ENCODE peak calls at places on chromosomes 12 and 14, in seven cellular contexts. One of them, this sample, is unnamed. For H3K4me1, the result is how much of the 10 kb centered on the place peaks cover.

GRCh38 chr12:52645982-52646381 is 6.0 kb downstream of the KRT2 start:
- DNase-seq in CD4-positive, CD25-positive, alpha-beta regulatory T cell: no peak
- DNase-seq in astrocyte: no peak
- DNase-seq in gastrocnemius medialis: no peak
- DNase-seq in K562: no peak
- DNase-seq in neural progenitor cell: no peak
- DNase-seq in HCT116: no peak
- DNase-seq in this sample: no peak

GRCh38 chr12:127240249-127240929 is 1026.6 kb upstream of the TMEM132C start:
- DNase-seq in CD4-positive, CD25-positive, alpha-beta regulatory T cell: no peak
- DNase-seq in HCT116: no peak
- DNase-seq in neural progenitor cell: no peak
- DNase-seq in K562: no peak
- DNase-seq in astrocyte: no peak
- DNase-seq in gastrocnemius medialis: no peak
- DNase-seq in this sample: no peak

GRCh38 chr12:23757541-23757962 is 191.9 kb downstream of the SOX5 start:
- DNase-seq in CD4-positive, CD25-positive, alpha-beta regulatory T cell: no peak
- DNase-seq in astrocyte: peak
- DNase-seq in K562: no peak
- DNase-seq in HCT116: no peak
- DNase-seq in gastrocnemius medialis: no peak
- DNase-seq in neural progenitor cell: peak
- DNase-seq in this sample: no peak

GRCh38 chr12:102736328-102736727 is 180.7 kb downstream of the PAH start:
- DNase-seq in neural progenitor cell: no peak
- DNase-seq in gastrocnemius medialis: no peak
- DNase-seq in K562: no peak
- DNase-seq in HCT116: no peak
- DNase-seq in astrocyte: no peak
- DNase-seq in CD4-positive, CD25-positive, alpha-beta regulatory T cell: no peak
- DNase-seq in this sample: no peak

GRCh38 chr12:23560611-23561010 is 388.9 kb downstream of the SOX5 start:
- DNase-seq in CD4-positive, CD25-positive, alpha-beta regulatory T cell: peak
- DNase-seq in K562: no peak
- DNase-seq in gastrocnemius medialis: no peak
- DNase-seq in astrocyte: no peak
- DNase-seq in HCT116: no peak
- DNase-seq in neural progenitor cell: no peak
- DNase-seq in this sample: no peak

GRCh38 chr14:101601603-101602465 is 40.5 kb downstream of the DIO3 start:
- DNase-seq in astrocyte: no peak
- DNase-seq in gastrocnemius medialis: no peak
- DNase-seq in HCT116: no peak
- DNase-seq in neural progenitor cell: no peak
- DNase-seq in K562: no peak
- DNase-seq in CD4-positive, CD25-positive, alpha-beta regulatory T cell: no peak
- DNase-seq in this sample: no peak

GRCh38 chr14:32657081-32657480 is 281.6 kb upstream of the NPAS3 start:
- DNase-seq in K562: no peak
- DNase-seq in gastrocnemius medialis: peak
- DNase-seq in astrocyte: peak
- DNase-seq in neural progenitor cell: no peak
- DNase-seq in CD4-positive, CD25-positive, alpha-beta regulatory T cell: peak
- DNase-seq in HCT116: no peak
- DNase-seq in this sample: peak

GRCh38 chr14:100237735-100238418 is 1.1 kb upstream of the YY1 start:
- DNase-seq in neural progenitor cell: peak
- DNase-seq in HCT116: no peak
- DNase-seq in CD4-positive, CD25-positive, alpha-beta regulatory T cell: peak
- DNase-seq in gastrocnemius medialis: peak
- DNase-seq in K562: no peak
- DNase-seq in astrocyte: no peak
- DNase-seq in this sample: peak

DNA sequence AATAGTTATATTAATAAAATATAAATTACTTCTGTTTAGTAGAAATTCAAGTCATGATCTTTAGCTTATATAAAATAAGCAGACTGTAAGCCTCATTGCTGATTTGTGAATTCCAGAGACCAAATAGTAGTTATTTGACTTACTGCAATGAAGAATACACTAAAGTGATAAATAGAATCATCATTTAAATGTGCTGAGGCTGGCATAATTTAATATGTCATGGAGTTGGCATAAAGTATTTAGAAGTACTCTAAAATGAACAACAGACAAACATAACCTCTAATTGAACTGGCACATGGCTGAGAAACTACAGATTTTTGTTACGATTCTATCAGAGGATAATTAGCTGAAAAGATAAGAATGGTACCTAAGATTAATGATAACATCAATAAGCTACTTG is 45.7 kb upstream of the TRHDE start:
- DNase-seq in astrocyte: no peak
- DNase-seq in HCT116: no peak
- DNase-seq in neural progenitor cell: no peak
- DNase-seq in gastrocnemius medialis: no peak
- DNase-seq in CD4-positive, CD25-positive, alpha-beta regulatory T cell: no peak
- DNase-seq in K562: no peak
- DNase-seq in this sample: no peak
- H3K4me1 ChIP-seq in astrocyte: under half
- H3K4me1 ChIP-seq in HCT116: under half
- H3K4me1 ChIP-seq in neural progenitor cell: under half
- H3K4me1 ChIP-seq in gastrocnemius medialis: under half
- H3K4me1 ChIP-seq in CD4-positive, CD25-positive, alpha-beta regulatory T cell: under half
- H3K4me1 ChIP-seq in K562: under half
- H3K4me1 ChIP-seq in this sample: under half

GRCh38 chr12:75636607-75637006 is 125.2 kb upstream of the KRR1 start:
- DNase-seq in HCT116: no peak
- DNase-seq in gastrocnemius medialis: no peak
- DNase-seq in neural progenitor cell: no peak
- DNase-seq in K562: no peak
- DNase-seq in astrocyte: no peak
- DNase-seq in CD4-positive, CD25-positive, alpha-beta regulatory T cell: no peak
- DNase-seq in this sample: no peak

GRCh38 chr12:75634244-75635222 is 123.1 kb upstream of the KRR1 start:
- DNase-seq in neural progenitor cell: no peak
- DNase-seq in HCT116: no peak
- DNase-seq in K562: no peak
- DNase-seq in astrocyte: no peak
- DNase-seq in gastrocnemius medialis: no peak
- DNase-seq in CD4-positive, CD25-positive, alpha-beta regulatory T cell: no peak
- DNase-seq in this sample: no peak

GRCh38 chr12:75633789-75634188 is 122.4 kb upstream of the KRR1 start:
- DNase-seq in gastrocnemius medialis: no peak
- DNase-seq in neural progenitor cell: no peak
- DNase-seq in astrocyte: no peak
- DNase-seq in K562: no peak
- DNase-seq in CD4-positive, CD25-positive, alpha-beta regulatory T cell: no peak
- DNase-seq in HCT116: no peak
- DNase-seq in this sample: no peak

GRCh38 chr12:75638792-75639191 is 127.4 kb upstream of the KRR1 start:
- DNase-seq in gastrocnemius medialis: no peak
- DNase-seq in CD4-positive, CD25-positive, alpha-beta regulatory T cell: no peak
- DNase-seq in neural progenitor cell: no peak
- DNase-seq in K562: no peak
- DNase-seq in astrocyte: no peak
- DNase-seq in HCT116: no peak
- DNase-seq in this sample: no peak

DNA sequence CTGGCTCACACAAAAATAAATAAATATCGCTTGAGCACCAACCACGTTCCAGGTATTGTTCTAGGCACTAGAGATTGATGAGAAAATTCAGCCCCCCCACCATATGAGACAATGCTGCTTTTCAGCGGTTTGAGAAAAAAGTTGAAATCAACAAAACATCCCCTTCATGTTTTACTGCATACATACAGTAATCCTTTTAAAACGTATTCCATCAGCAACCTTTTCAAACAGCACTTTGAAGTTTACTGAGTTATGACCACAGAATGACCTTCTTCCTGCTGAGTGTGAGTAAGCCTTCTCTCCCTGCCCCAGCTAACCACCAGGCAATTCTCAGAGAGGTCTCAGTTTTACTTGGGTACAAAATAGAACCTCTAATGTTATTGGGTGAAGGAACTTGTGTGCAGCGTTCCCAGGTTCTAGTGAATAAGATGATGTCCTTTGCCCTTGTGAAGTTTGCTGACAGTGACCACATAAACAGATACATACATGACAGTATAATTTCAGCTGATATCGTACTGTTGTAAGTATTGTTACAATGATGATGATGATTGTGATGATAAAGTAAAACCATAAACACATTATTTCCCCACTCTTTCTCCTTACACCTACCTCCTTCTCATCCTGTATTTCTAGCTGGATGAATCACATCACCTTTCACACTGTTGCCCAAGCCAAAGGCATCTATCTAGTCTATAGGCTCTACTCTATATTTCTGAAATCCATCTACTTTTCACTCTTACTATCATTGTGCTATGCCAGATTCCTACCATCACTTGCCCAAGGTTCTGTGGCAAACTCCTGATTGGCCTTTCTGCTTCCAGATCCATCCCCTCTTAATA is 124.4 kb upstream of the KRR1 start:
- DNase-seq in astrocyte: peak
- DNase-seq in K562: no peak
- DNase-seq in gastrocnemius medialis: no peak
- DNase-seq in CD4-positive, CD25-positive, alpha-beta regulatory T cell: peak
- DNase-seq in neural progenitor cell: no peak
- DNase-seq in HCT116: peak
- DNase-seq in this sample: no peak
- H3K4me1 ChIP-seq in astrocyte: under half
- H3K4me1 ChIP-seq in K562: under half
- H3K4me1 ChIP-seq in gastrocnemius medialis: under half
- H3K4me1 ChIP-seq in CD4-positive, CD25-positive, alpha-beta regulatory T cell: under half
- H3K4me1 ChIP-seq in neural progenitor cell: under half
- H3K4me1 ChIP-seq in HCT116: half or more
- H3K4me1 ChIP-seq in this sample: under half

GRCh38 chr12:8087666-8088065 is 5.6 kb downstream of the NECAP1 start:
- DNase-seq in neural progenitor cell: no peak
- DNase-seq in K562: no peak
- DNase-seq in astrocyte: no peak
- DNase-seq in HCT116: no peak
- DNase-seq in gastrocnemius medialis: no peak
- DNase-seq in CD4-positive, CD25-positive, alpha-beta regulatory T cell: peak
- DNase-seq in this sample: no peak
- H3K4me1 ChIP-seq in neural progenitor cell: under half
- H3K4me1 ChIP-seq in K562: under half
- H3K4me1 ChIP-seq in astrocyte: under half
- H3K4me1 ChIP-seq in HCT116: under half
- H3K4me1 ChIP-seq in gastrocnemius medialis: under half
- H3K4me1 ChIP-seq in CD4-positive, CD25-positive, alpha-beta regulatory T cell: under half
- H3K4me1 ChIP-seq in this sample: under half

DNA sequence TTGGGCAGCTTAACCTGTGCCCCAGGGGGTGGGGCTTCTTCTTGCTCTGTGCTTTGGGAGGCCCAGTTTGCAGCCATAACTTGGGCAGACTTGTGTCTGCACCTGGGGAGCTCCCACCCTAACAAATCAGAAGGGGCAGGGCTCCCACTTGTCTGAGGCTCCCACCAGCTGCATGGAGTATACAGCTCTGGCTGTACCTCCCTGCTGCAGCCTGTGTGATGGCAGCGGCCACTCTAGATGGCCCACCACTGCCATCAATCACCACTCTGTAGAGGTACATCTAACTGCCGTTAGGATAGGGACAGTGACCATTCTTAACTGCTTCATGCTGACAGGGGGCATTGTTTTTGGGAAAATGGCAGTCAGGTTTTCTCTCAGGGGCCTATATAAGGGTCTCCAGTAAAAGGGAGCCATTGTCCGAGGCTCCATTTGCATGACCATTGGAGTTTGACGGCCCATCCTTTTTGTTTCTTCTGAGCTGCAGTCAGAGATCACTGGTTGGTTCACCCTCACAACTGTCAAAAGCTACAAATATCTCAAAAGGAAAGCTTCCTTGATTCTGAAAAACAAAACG is 42.2 kb downstream of the HSD17B6 start:
- DNase-seq in HCT116: no peak
- DNase-seq in astrocyte: no peak
- DNase-seq in neural progenitor cell: no peak
- DNase-seq in CD4-positive, CD25-positive, alpha-beta regulatory T cell: no peak
- DNase-seq in K562: no peak
- DNase-seq in gastrocnemius medialis: no peak
- DNase-seq in this sample: no peak
- H3K4me1 ChIP-seq in HCT116: under half
- H3K4me1 ChIP-seq in astrocyte: under half
- H3K4me1 ChIP-seq in neural progenitor cell: under half
- H3K4me1 ChIP-seq in CD4-positive, CD25-positive, alpha-beta regulatory T cell: under half
- H3K4me1 ChIP-seq in K562: under half
- H3K4me1 ChIP-seq in gastrocnemius medialis: under half
- H3K4me1 ChIP-seq in this sample: under half